ENCODE peak calls at places on chromosome 10, in ten cellular contexts. C is naive thymus-derived CD8-positive, alpha-beta T cell; X is nephron progenitor cell; E is psoas muscle; V is stimulated activated CD4-positive, alpha-beta T cell treated with anti-CD3 and anti-CD28 coated beads, Interleukin-12 subunit alpha, Interleukin-12 subunit beta, amount 100 ng/mL, for 4 hours; G is sigmoid colon; U is heart left ventricle; H is AG09319; M is NCI-H1092; K is lower lobe of right lung. W is an unnamed sample.

GRCh38 chr10:21195149-21195731 is 298.1 kb upstream of the NEBL start:
- DNase-seq in C (no peak), X (no peak), E (no peak), V (no peak), G (no peak), U (no peak), H (no peak), M (no peak), K (no peak), W (no peak)

GRCh38 chr10:23344251-23344841 is at the start of gene C10orf67:
- DNase-seq in C (no peak), X (peak), E (peak), V (peak), G (no peak), U (peak), H (no peak), M (no peak), K (peak), W (peak)

GRCh38 chr10:46555713-46556514 is 544 bp downstream of the GPRIN2 start:
- DNase-seq in C (peak), X (peak), E (peak), V (no peak), G (peak), U (no peak), H (no peak), M (no peak), K (peak), W (no peak)

GRCh38 chr10:77004917-77005564 is 632.6 kb downstream of the KCNMA1 start:
- DNase-seq in C (no peak), X (peak), E (no peak), V (no peak), G (no peak), U (no peak), H (peak), M (peak), K (no peak), W (no peak)

GRCh38 chr10:17882557-17882956 is 69.2 kb upstream of the SLC39A12 start:
- DNase-seq in C (no peak), X (no peak), E (no peak), V (no peak), G (no peak), U (no peak), H (no peak), M (no peak), K (no peak), W (no peak)

GRCh38 chr10:84156768-84157167 is 16.8 kb upstream of the GPR15LG start:
- DNase-seq in C (peak), X (no peak), E (peak), V (no peak), G (no peak), U (no peak), H (no peak), M (no peak), K (no peak), W (no peak)

GRCh38 chr10:97109562-97109961 is 76.2 kb downstream of the SLIT1 start:
- DNase-seq in C (no peak), X (no peak), E (no peak), V (no peak), G (no peak), U (no peak), H (no peak), M (peak), K (no peak), W (no peak)

GRCh38 chr10:116106611-116107010 is 166.4 kb downstream of the GFRA1 start:
- DNase-seq in C (no peak), X (no peak), E (no peak), V (no peak), G (no peak), U (no peak), H (no peak), M (no peak), K (no peak), W (no peak)

GRCh38 chr10:117259279-117259678 is 18.4 kb downstream of the SLC18A2 start:
- DNase-seq in C (no peak), X (no peak), E (no peak), V (no peak), G (no peak), U (no peak), H (no peak), M (no peak), K (no peak), W (no peak)

GRCh38 chr10:13115832-13116793 is 16.1 kb downstream of the OPTN start:
- DNase-seq in C (no peak), X (no peak), E (no peak), V (no peak), G (no peak), U (no peak), H (no peak), M (no peak), K (no peak), W (no peak)

GRCh38 chr10:8129438-8129837 is 75.0 kb downstream of the GATA3 start:
- DNase-seq in C (no peak), X (no peak), E (no peak), V (no peak), G (no peak), U (no peak), H (no peak), M (no peak), K (no peak), W (no peak)

GRCh38 chr10:13924020-13924725 is 337.4 kb downstream of the PRPF18 start:
- DNase-seq in C (no peak), X (no peak), E (no peak), V (no peak), G (no peak), U (no peak), H (peak), M (no peak), K (no peak), W (no peak)

GRCh38 chr10:113958631-113959382 is 84.9 kb upstream of the ADRB1 start:
- DNase-seq in C (no peak), X (no peak), E (peak), V (no peak), G (no peak), U (peak), H (peak), M (no peak), K (peak), W (no peak)

GRCh38 chr10:24172909-24173308 is 36.0 kb upstream of the KIAA1217 start:
- DNase-seq in C (no peak), X (no peak), E (no peak), V (no peak), G (no peak), U (no peak), H (no peak), M (no peak), K (no peak), W (no peak)

GRCh38 chr10:73119952-73120351 is 9.7 kb downstream of the NUDT13 start:
- DNase-seq in C (no peak), X (no peak), E (no peak), V (no peak), G (no peak), U (no peak), H (no peak), M (no peak), K (no peak), W (no peak)

GRCh38 chr10:132595850-132596249 is 58.3 kb downstream of the INPP5A start:
- DNase-seq in C (no peak), X (no peak), E (no peak), V (no peak), G (no peak), U (no peak), H (no peak), M (no peak), K (no peak), W (no peak)